ENCODE peak calls at places on chromosomes 11 and 22, in six cellular contexts. V is mesothelial cell of epicardium, C is fibroblast of mammary gland, H is fibroblast of pulmonary artery, X is neural progenitor cell, M is AG09319. K is an unnamed sample.

GRCh38 chr22:47175151-47175760 is 412.8 kb downstream of the TBC1D22A start:
- DNase-seq in V (no peak), C (peak), H (peak), X (no peak), M (no peak), K (peak)

GRCh38 chr11:125514336-125515101 is 18.5 kb upstream of the FEZ1 start:
- DNase-seq in V (no peak), C (peak), H (peak), X (no peak), M (no peak), K (no peak)

GRCh38 chr11:15484398-15484797 is 369.7 kb downstream of the INSC start:
- DNase-seq in V (no peak), C (no peak), H (no peak), X (no peak), M (no peak), K (no peak)

GRCh38 chr22:22125579-22126468 is 118.8 kb upstream of the VPREB1 start:
- DNase-seq in V (no peak), C (no peak), H (no peak), X (no peak), M (no peak), K (no peak)

GRCh38 chr11:78802058-78802633 is 227.5 kb upstream of the NARS2 start:
- DNase-seq in V (no peak), C (no peak), H (peak), X (peak), M (no peak), K (no peak)

GRCh38 chr11:75242722-75243600 is 2.4 kb downstream of the TPBGL start:
- DNase-seq in V (peak), C (no peak), H (no peak), X (no peak), M (no peak), K (peak)

GRCh38 chr22:46411347-46411746 is 75.8 kb downstream of the TRMU start:
- DNase-seq in V (no peak), C (no peak), H (no peak), X (no peak), M (no peak), K (no peak)

GRCh38 chr11:76622481-76623094 is 48.0 kb downstream of the LRRC32 start:
- DNase-seq in V (no peak), C (no peak), H (no peak), X (no peak), M (no peak), K (no peak)

GRCh38 chr22:27836181-27836580 is 34.6 kb upstream of the MN1 start:
- DNase-seq in V (no peak), C (peak), H (no peak), X (no peak), M (peak), K (no peak)

GRCh38 chr11:8217926-8218325 is 45.8 kb downstream of the LMO1 start:
- DNase-seq in V (no peak), C (no peak), H (no peak), X (no peak), M (no peak), K (no peak)

GRCh38 chr11:8218409-8218808 is 45.3 kb downstream of the LMO1 start:
- DNase-seq in V (no peak), C (no peak), H (no peak), X (no peak), M (no peak), K (no peak)

GRCh38 chr11:8220261-8221024 is 43.2 kb downstream of the LMO1 start:
- DNase-seq in V (no peak), C (no peak), H (no peak), X (no peak), M (no peak), K (no peak)

GRCh38 chr11:8218840-8219239 is 44.8 kb downstream of the LMO1 start:
- DNase-seq in V (no peak), C (no peak), H (no peak), X (no peak), M (no peak), K (no peak)

GRCh38 chr11:8219257-8220021 is 44.2 kb downstream of the LMO1 start:
- DNase-seq in V (no peak), C (peak), H (peak), X (peak), M (peak), K (peak)
- TF ChIP-seq CTCF in V (peak), C (peak), H (peak), X (peak), M (peak), K (peak)

DNA sequence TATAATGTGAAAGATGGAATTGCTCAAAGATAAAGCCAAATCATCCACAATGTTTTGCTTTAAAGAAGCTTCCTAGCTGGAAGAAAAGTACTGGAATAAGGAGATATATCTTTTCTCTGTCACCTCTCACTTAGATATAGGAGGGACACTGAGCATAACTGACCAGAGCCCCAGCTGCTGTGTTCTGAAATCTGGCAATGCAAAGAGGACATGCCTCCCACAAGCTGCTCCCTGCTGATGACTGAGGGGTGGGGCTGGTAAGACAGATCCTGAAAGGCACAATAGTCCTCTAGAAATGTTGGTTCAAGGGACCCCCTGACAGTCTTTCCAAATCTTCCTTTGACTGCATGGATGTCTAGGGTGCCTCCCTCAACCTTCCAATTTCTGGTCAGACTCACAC is 67.0 kb downstream of the SC5D start:
- DNase-seq in V (no peak), C (no peak), H (no peak), X (no peak), M (no peak), K (no peak)
- TF ChIP-seq CTCF in V (no peak), C (no peak), H (no peak), X (no peak), M (no peak), K (no peak)

DNA sequence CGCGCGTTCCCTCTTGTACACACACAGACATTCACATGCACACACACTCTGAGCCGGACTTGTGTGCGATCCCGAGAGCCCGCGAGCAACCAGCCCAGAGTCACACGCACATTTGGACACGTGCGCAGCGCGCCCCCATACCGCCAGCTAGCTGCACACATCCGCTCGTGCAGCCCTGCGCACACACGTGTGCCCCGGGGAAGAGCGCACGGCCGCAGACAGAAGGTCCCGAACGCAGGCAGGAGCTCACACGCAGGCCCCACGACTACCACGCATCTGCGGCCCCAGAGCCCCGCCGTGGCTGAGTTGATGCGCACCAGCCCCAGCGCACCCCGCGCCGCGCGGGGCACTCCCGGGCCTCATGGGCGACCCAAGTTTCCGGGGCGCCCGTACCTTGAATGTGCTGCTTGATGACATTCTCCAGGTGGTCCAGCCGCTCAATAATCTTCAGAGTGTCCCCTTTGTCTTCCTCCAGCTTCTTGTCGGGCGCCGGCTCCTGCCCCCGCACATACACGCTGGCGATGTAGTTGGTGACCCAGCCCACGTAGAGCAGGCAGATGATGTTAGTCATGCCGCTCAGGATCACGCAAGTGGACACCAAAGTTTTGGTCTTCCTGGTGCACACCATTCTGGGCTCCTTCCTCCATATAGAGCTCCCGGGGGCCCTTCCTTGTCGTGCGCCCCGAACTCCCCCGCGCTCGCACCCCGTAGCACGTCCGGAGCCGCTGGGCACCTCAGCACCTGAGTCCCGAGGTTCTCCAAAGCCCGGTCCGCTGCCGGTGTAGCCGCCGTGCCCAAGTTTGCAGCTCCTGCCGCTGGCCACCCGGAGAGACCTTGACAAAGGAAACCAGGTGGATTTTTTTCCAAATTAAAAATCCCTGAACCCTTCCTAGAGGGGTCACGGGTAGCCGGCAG is 582 bp downstream of the GALNT18 start:
- DNase-seq in V (no peak), C (peak), H (no peak), X (peak), M (no peak), K (peak)
- TF ChIP-seq CTCF in V (no peak), C (no peak), H (no peak), X (peak), M (no peak), K (peak)

DNA sequence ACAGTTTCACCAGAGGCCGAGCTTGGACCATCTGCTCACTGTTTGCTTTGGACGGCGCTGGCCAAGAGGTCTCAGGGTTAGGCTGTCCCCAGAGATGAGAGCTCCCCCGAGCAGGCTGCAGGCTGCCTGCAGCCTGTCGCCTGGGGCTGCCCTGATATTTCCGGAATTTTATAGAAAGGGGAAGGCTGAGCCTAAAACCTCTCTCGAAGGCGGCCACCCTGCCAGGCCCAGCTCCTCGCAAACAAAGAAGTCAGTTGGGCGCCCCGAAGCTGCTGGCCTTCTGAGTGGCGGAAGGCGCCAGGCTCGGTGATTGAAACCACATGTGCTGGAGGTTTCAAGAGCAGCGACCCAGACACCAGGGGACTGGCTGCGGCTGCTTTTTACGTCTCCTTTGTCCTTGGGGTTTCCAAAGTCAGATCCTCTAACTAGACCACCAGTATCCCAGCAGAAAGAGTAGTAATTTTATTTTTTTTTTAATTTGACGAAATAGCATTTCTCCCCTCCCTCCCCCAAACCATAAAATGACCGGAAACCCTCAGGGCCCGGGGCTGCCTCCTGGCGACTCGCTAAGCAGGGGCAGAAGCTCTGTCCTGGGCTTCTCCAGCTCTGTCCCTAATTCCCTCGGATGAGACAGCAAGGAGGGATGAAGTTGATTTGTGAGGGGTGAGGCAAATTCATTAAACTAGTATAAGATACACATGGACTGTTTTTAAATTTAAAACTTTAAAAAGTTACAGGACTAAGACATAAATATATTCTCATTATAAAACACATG is 57.4 kb downstream of the CLMP start:
- DNase-seq in V (peak), C (peak), H (peak), X (peak), M (peak), K (no peak)
- TF ChIP-seq CTCF in V (no peak), C (peak), H (peak), X (no peak), M (peak), K (no peak)

GRCh38 chr11:103484545-103484944 is 375.3 kb downstream of the DYNC2H1 start:
- DNase-seq in V (no peak), C (no peak), H (no peak), X (no peak), M (no peak), K (no peak)
- TF ChIP-seq CTCF in V (no peak), C (no peak), H (no peak), X (no peak), M (no peak), K (no peak)

GRCh38 chr11:119474682-119475596 is 52.0 kb upstream of the THY1 start:
- DNase-seq in V (peak), C (peak), H (peak), X (peak), M (peak), K (peak)
- TF ChIP-seq CTCF in V (peak), C (peak), H (peak), X (peak), M (peak), K (peak)

GRCh38 chr11:115618428-115618827 is 114.2 kb upstream of the CADM1 start:
- DNase-seq in V (no peak), C (no peak), H (no peak), X (no peak), M (no peak), K (no peak)
- TF ChIP-seq CTCF in V (no peak), C (no peak), H (no peak), X (no peak), M (no peak), K (no peak)

GRCh38 chr11:93700830-93701229 is 39.3 kb downstream of the CEP295 start:
- DNase-seq in V (no peak), C (peak), H (peak), X (no peak), M (no peak), K (no peak)

GRCh38 chr11:93704237-93704636 is 37.1 kb downstream of the TAF1D start:
- DNase-seq in V (no peak), C (no peak), H (no peak), X (no peak), M (no peak), K (no peak)
- TF ChIP-seq CTCF in V (no peak), C (peak), H (no peak), X (peak), M (no peak), K (no peak)

DNA sequence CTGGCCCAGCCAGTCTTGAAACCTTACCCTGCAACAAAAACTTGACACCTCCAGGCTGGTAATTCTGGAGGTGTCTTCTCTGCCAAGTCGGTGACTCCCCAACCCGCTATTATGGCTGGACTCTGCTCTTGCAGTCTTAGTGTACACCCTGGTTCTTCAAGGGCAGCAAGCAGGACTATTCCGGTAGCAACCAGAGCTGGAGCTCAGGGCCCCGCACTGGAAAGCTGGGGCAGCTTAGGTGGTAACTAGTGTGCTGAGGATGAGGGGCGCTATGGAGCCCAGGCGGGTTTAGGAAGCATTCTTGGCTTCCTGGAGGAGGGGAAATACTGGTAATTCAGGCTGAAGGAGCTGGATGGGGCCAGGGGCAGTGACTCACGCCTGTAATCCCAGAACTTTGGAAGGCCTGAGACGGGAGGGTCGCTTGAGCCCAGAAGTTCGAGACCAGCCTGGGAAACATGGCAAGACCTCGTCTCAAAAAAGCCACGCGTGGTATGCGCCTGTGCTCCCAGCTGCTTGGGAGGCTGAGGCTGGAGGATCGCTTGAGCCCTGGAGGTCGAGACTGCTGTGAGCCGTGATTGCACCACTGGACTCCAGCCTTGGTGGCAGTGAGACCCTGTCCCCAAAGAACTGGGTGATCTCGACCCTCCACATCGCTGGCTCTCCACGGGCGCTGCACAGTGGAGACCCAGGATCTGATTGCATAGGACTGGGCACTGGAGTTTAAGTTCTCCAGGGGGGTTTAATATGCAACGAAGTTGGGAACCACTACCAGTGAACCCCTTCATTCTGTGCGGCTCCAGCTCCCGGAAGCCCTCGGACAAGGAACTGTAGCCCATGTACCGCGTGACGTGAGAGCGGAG is 10.6 kb upstream of the AIFM3 start:
- DNase-seq in V (no peak), C (peak), H (peak), X (peak), M (no peak), K (no peak)
- TF ChIP-seq CTCF in V (no peak), C (no peak), H (no peak), X (peak), M (no peak), K (no peak)

GRCh38 chr11:11788067-11788710 is 53.6 kb upstream of the USP47 start:
- DNase-seq in V (no peak), C (no peak), H (no peak), X (no peak), M (no peak), K (no peak)

GRCh38 chr11:11787305-11788066 is 54.3 kb upstream of the USP47 start:
- DNase-seq in V (peak), C (peak), H (peak), X (peak), M (peak), K (peak)

GRCh38 chr11:11789735-11790369 is 51.9 kb upstream of the USP47 start:
- DNase-seq in V (no peak), C (peak), H (peak), X (peak), M (no peak), K (peak)

GRCh38 chr11:11786234-11786633 is 55.5 kb upstream of the USP47 start:
- DNase-seq in V (no peak), C (no peak), H (no peak), X (no peak), M (no peak), K (no peak)

GRCh38 chr11:11786771-11787170 is 55.0 kb upstream of the USP47 start:
- DNase-seq in V (no peak), C (peak), H (peak), X (peak), M (peak), K (peak)
- TF ChIP-seq CTCF in V (peak), C (peak), H (peak), X (peak), M (peak), K (peak)

K was measured in WERI-Rb-1.